ENCODE peak calls at places on chromosomes 11 and 22, in eight cellular contexts. N is heart left ventricle, U is Panc1, D is Peyer's patch, K is heart right ventricle, X is gastrocnemius medialis, G is tibial nerve, C is SK-N-SH. F is an unnamed sample. For H3K36me3, the result is how much of the 10 kb centered on the place peaks cover.

GRCh38 chr22:33000342-33001280 is 57.6 kb downstream of the SYN3 start:
- DNase-seq in N (peak), U (peak), D (peak), K (peak), X (no peak), G (peak), C (peak), F (no peak)

GRCh38 chr11:31802609-31802989 is 8.5 kb downstream of the PAX6 start:
- DNase-seq in N (no peak), U (no peak), D (no peak), K (no peak), X (no peak), G (no peak), C (peak), F (no peak)

GRCh38 chr11:57551941-57552340 is 14.5 kb downstream of the SMTNL1 start:
- DNase-seq in N (no peak), U (no peak), D (no peak), K (no peak), X (no peak), G (no peak), C (no peak), F (no peak)

GRCh38 chr11:32819187-32819586 is 10.5 kb upstream of the PRRG4 start:
- DNase-seq in N (no peak), U (no peak), D (no peak), K (no peak), X (no peak), G (no peak), C (no peak), F (no peak)

GRCh38 chr22:20093437-20093836 is 13.4 kb downstream of the DGCR8 start:
- DNase-seq in N (peak), U (no peak), D (peak), K (peak), X (peak), G (no peak), C (no peak), F (no peak)

GRCh38 chr11:9565822-9566560 is 7.5 kb upstream of the WEE1 start:
- DNase-seq in N (peak), U (peak), D (peak), K (no peak), X (no peak), G (no peak), C (peak), F (no peak)

GRCh38 chr11:57414612-57415212 is 12.2 kb downstream of the SLC43A3 start:
- DNase-seq in N (no peak), U (no peak), D (no peak), K (no peak), X (no peak), G (no peak), C (no peak), F (no peak)

GRCh38 chr11:79362358-79362757 is 78.5 kb downstream of the TENM4 start:
- DNase-seq in N (no peak), U (no peak), D (no peak), K (no peak), X (no peak), G (no peak), C (no peak), F (no peak)

GRCh38 chr22:29226246-29226981 is 20.7 kb downstream of the EMID1 start:
- DNase-seq in N (no peak), U (no peak), D (no peak), K (no peak), X (no peak), G (no peak), C (peak), F (no peak)

GRCh38 chr11:106415510-106415909 is 338.0 kb downstream of the AASDHPPT start:
- DNase-seq in N (no peak), U (no peak), D (no peak), K (no peak), X (no peak), G (no peak), C (no peak), F (no peak)

GRCh38 chr11:134762248-134763029 is 350.4 kb upstream of the B3GAT1 start:
- DNase-seq in N (no peak), U (no peak), D (no peak), K (no peak), X (peak), G (no peak), C (no peak), F (no peak)

GRCh38 chr11:95016133-95016532 is 8.9 kb upstream of the KDM4E start:
- DNase-seq in N (no peak), U (no peak), D (no peak), K (no peak), X (no peak), G (no peak), C (no peak), F (no peak)

GRCh38 chr11:119433369-119433749 is 10.4 kb upstream of the THY1 start:
- DNase-seq in N (no peak), U (no peak), D (no peak), K (no peak), X (no peak), G (no peak), C (no peak), F (no peak)

GRCh38 chr11:105296806-105297205 is 157.2 kb upstream of the CARD18 start:
- DNase-seq in N (no peak), U (no peak), D (no peak), K (no peak), X (no peak), G (no peak), C (no peak), F (no peak)

GRCh38 chr11:109696191-109696897 is 274.4 kb downstream of the C11orf87 start:
- DNase-seq in N (no peak), U (no peak), D (no peak), K (no peak), X (no peak), G (no peak), C (no peak), F (no peak)

GRCh38 chr11:132943737-132944556 is 588.4 kb downstream of the OPCML start:
- DNase-seq in N (no peak), U (no peak), D (no peak), K (no peak), X (no peak), G (no peak), C (peak), F (no peak)

GRCh38 chr22:26894766-26895485 is 237.5 kb downstream of the MIAT start:
- DNase-seq in N (no peak), U (peak), D (no peak), K (no peak), X (no peak), G (no peak), C (no peak), F (no peak)

GRCh38 chr11:18352581-18352980 is 30.2 kb downstream of the GTF2H1 start:
- DNase-seq in N (no peak), U (no peak), D (no peak), K (no peak), X (no peak), G (no peak), C (no peak), F (no peak)

GRCh38 chr22:37484115-37485005 is 1.8 kb downstream of the MFNG start:
- DNase-seq in N (peak), U (no peak), D (peak), K (peak), X (peak), G (peak), C (no peak), F (peak)

DNA sequence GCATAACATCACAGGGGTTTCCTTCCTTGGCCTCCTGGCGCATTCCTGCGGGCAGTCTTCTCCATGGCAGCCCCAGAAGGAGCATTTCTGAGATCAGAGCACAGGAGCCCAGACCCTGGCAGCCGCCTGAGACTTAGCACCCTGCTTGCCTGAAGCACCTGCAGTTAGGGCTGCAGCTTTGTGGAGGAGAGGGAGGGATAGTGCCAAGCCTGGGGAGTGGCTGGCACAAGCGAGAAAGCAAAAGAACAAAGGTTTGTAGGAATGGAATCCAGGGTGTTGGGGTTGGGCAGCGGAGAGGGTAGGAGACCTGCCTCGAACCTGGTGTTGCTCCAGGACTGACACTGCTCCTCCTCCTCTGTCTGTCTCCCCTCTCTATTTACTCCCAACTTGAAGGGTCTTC is 66.9 kb downstream of the SCN3B start:
- DNase-seq in N (no peak), U (no peak), D (peak), K (no peak), X (no peak), G (no peak), C (no peak), F (no peak)
- H3K36me3 ChIP-seq in N (under half), U (under half), D (under half), K (under half), X (under half), G (under half), C (under half), F (under half)

DNA sequence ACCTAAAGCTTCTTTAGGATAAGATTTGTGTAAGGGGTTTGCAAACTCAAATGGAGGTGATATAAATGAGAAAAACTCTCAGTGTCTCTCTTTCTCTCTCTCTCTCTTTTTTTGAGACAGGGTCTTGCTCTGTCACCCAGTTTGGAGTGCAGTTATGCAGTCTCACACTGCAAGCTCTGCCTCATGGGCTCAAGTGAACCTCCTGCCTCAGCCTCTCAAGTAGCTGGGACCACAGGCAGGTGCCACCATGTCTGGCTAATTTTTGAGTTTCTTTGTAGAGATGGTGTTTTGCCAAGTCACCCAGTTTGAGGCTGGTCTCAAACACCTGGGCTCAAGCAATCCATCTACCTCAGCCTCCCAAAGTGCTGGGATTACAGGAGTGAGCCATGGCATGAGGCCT is 2.9 kb downstream of the BIRC3 start:
- DNase-seq in N (no peak), U (no peak), D (no peak), K (no peak), X (no peak), G (no peak), C (no peak), F (no peak)
- H3K27ac ChIP-seq in N (peak), U (peak), D (peak), K (peak), X (no peak), G (peak), C (no peak), F (peak)

GRCh38 chr22:45987462-45987861 is 10.5 kb upstream of the WNT7B start:
- DNase-seq in N (no peak), U (no peak), D (no peak), K (no peak), X (no peak), G (no peak), C (no peak), F (no peak)

GRCh38 chr22:45980776-45981175 is 3.8 kb upstream of the WNT7B start:
- DNase-seq in N (no peak), U (no peak), D (no peak), K (no peak), X (no peak), G (no peak), C (no peak), F (no peak)

GRCh38 chr22:45983797-45984196 is 6.8 kb upstream of the WNT7B start:
- DNase-seq in N (no peak), U (no peak), D (no peak), K (no peak), X (no peak), G (no peak), C (no peak), F (no peak)

DNA sequence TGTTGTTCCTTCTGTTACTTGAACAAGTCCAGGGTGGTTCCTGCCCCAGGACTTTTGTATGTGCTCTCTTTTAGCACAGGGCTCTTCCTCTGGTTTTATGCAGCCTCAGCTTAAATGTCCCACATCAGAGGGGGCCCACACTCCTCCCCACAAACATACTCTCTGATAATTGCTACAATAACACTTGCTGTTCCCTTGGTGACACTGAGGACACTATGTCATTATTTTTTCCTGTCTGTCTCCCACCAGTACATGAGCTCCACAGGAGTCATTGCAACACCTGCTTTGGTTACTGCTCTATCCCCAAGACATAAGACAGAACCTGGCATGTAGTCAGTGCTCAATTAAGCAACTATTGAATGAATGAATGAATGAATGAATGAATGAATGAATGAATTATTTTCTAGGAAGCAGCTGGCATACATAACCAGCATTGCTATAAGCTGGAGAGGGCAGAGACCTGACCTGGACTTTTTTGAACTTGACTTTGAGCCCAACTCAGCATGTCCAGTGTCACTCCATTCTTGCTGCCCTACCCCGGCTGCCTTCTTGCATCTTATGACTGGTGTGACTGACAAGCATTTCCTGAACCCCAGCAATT is 7.5 kb upstream of the WNT7B start:
- DNase-seq in N (no peak), U (no peak), D (no peak), K (no peak), X (no peak), G (no peak), C (no peak), F (no peak)
- H3K36me3 ChIP-seq in N (under half), U (under half), D (under half), K (under half), X (under half), G (under half), C (under half), F (under half)

GRCh38 chr11:113487622-113488021 is 12.4 kb upstream of the DRD2 start:
- DNase-seq in N (no peak), U (no peak), D (no peak), K (no peak), X (no peak), G (no peak), C (no peak), F (no peak)

GRCh38 chr11:113484223-113484622 is 9.0 kb upstream of the DRD2 start:
- DNase-seq in N (no peak), U (no peak), D (no peak), K (no peak), X (no peak), G (no peak), C (no peak), F (no peak)

GRCh38 chr11:113493205-113493604 is 18.0 kb upstream of the DRD2 start:
- DNase-seq in N (no peak), U (no peak), D (no peak), K (no peak), X (no peak), G (no peak), C (no peak), F (no peak)

GRCh38 chr11:113494021-113494420 is 18.8 kb upstream of the DRD2 start:
- DNase-seq in N (no peak), U (no peak), D (no peak), K (no peak), X (no peak), G (no peak), C (no peak), F (no peak)

DNA sequence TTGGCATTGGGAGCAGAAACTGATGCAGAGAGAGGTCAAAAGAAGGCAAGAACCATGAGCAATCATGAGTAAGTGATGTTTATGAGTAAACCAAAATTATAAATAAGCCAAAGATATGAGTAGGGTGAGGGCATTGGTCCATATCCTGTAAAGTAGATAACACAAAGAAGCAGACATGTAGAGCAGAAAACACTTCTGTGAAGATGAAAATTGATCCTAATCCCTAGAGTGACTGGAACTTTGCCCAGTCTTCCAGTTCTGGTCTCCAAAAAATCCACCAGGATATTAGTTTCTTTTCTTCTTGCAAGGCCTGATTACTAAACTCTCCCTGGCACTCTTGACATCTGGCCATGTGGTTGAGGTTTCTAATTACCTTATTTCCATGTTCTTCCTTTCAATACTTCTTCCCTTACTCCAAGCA is 13.7 kb upstream of the DRD2 start:
- DNase-seq in N (no peak), U (no peak), D (no peak), K (no peak), X (no peak), G (no peak), C (no peak), F (no peak)
- H3K27ac ChIP-seq in N (no peak), U (no peak), D (no peak), K (no peak), X (no peak), G (no peak), C (no peak), F (no peak)

GRCh38 chr11:61833926-61834277 is 5.8 kb downstream of the FADS2 start:
- DNase-seq in N (no peak), U (no peak), D (no peak), K (no peak), X (no peak), G (no peak), C (no peak), F (no peak)

GRCh38 chr11:61830318-61831105 is 2.4 kb downstream of the FADS2 start:
- DNase-seq in N (peak), U (no peak), D (no peak), K (no peak), X (no peak), G (no peak), C (no peak), F (no peak)

GRCh38 chr11:61832758-61833157 is 4.7 kb downstream of the FADS2 start:
- DNase-seq in N (peak), U (no peak), D (no peak), K (peak), X (no peak), G (no peak), C (no peak), F (no peak)

GRCh38 chr11:61833478-61833877 is 5.4 kb downstream of the FADS2 start:
- DNase-seq in N (peak), U (no peak), D (no peak), K (no peak), X (no peak), G (no peak), C (no peak), F (no peak)

GRCh38 chr11:61832207-61832606 is 4.1 kb downstream of the FADS2 start:
- DNase-seq in N (peak), U (no peak), D (no peak), K (no peak), X (no peak), G (no peak), C (no peak), F (no peak)
- H3K36me3 ChIP-seq in N (under half), U (under half), D (under half), K (under half), X (under half), G (under half), C (under half), F (under half)

DNA sequence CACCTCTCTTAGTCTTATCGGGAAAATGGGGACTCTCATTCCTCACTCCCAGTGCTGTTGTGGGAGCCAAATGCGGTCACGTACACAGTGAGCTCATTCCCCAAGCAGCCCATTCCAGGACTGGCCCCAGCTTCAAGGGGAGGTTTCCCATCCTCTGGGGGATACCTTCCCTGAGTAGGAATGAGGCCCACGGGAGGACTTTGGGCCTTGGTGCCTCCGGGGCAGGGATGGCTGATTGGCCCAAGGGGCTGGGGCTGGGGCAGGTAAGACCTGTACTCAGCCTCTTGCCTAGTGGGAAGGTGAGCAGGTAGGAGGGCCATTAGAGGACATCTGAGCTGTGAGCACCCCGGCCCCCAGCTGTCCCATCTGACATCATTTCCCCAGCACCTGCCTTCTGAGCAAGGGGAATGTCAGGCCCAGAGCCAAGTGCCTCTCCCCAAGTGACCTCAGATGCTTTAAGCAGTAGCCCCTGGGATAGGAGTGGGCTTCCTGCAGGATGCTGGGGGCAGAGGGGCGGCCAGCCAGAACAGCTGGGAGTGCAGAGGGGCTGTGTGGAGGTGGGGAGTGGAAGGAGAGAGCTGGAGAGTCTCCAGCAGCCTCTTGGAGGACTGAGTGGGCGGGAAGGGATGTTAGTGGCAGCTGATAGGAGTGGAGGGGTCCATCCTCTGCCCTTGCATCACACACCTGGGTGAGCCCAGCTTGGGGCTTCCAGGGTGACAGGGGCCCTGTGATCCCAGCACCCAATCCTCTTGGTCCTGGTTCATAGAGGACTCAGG is 58.4 kb downstream of the CD82 start:
- DNase-seq in N (no peak), U (no peak), D (peak), K (no peak), X (no peak), G (no peak), C (no peak), F (peak)
- H3K27ac ChIP-seq in N (peak), U (no peak), D (no peak), K (peak), X (peak), G (no peak), C (no peak), F (no peak)

GRCh38 chr11:64313491-64314145 is 3.7 kb downstream of the TRMT112 start:
- DNase-seq in N (peak), U (no peak), D (no peak), K (peak), X (peak), G (no peak), C (no peak), F (no peak)
- H3K36me3 ChIP-seq in N (under half), U (under half), D (under half), K (under half), X (under half), G (under half), C (under half), F (under half)

DNA sequence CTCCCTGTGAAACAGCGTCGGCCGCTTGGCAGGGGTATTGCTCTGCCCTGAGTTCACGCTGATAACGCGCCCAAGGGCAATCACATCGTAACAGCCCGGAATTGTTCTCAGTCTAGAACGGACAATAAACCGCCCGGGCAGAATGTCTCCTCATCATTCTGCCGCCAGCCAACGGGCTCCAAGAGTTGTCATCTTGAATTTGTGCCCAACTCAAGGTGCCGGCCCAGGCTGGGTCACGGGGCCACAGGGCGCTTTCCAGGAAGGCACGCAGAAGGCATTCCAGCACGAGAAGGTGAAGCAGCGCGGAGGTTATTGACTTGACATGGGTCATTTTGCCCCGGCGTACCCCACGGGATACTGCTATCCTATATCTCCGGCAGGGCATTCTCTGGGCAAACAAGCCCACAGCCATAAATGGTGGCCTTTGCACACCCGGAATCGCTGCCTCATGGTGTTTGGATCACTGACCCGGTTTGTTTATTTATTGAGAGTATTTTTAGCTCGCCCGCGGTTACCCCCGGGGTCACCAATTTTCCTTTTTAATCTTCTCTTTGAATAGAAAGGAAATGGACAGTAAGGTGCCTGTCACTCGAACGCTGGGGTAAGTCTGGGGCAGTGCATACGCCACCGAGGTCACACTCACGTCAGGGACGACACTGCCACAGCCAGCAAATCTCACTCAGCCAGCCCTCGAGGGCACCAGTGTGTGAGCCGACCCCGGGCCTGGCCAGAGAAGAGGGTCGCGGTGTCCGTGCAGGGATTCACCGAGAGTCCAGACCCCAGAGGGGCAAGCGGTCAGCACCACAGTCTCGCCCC is 72.4 kb upstream of the FGF3 start:
- DNase-seq in N (peak), U (no peak), D (peak), K (no peak), X (no peak), G (no peak), C (no peak), F (no peak)
- H3K27ac ChIP-seq in N (no peak), U (no peak), D (peak), K (no peak), X (no peak), G (no peak), C (peak), F (no peak)